ENCODE peak calls at places on chromosome 5, in five cellular contexts. K is PC-3, U is astrocyte, P is neural progenitor cell, B is GM23338. J is an unnamed sample.

GRCh38 chr5:77181596-77182304 is 28.7 kb upstream of the PDE8B start:
- DNase-seq in P (no peak), K (no peak), B (no peak), U (no peak), J (peak)

GRCh38 chr5:135472141-135472540 is 20.0 kb upstream of the TIFAB start:
- DNase-seq in U (no peak), K (no peak), B (no peak), P (no peak), J (no peak)

GRCh38 chr5:73655521-73656160 is 29.6 kb downstream of the ARHGEF28 start:
- DNase-seq in U (no peak), K (no peak), P (no peak), B (no peak), J (no peak)

GRCh38 chr5:149677721-149678120 is 52.4 kb upstream of the PPARGC1B start:
- DNase-seq in P (no peak), B (no peak), K (no peak), U (no peak), J (no peak)

GRCh38 chr5:1850324-1851154 is 32.2 kb downstream of the IRX4 start:
- DNase-seq in P (no peak), U (no peak), K (no peak), B (peak), J (no peak)

GRCh38 chr5:123367739-123368138 is 55.5 kb downstream of the CEP120 start:
- DNase-seq in K (peak), U (peak), B (peak), P (peak), J (peak)

GRCh38 chr5:132182366-132183040 is 45.1 kb downstream of the P4HA2 start:
- DNase-seq in B (peak), P (no peak), U (no peak), K (no peak), J (no peak)

GRCh38 chr5:111232311-111233049 is 8.3 kb downstream of the CAMK4 start:
- DNase-seq in P (no peak), B (no peak), K (no peak), U (no peak), J (no peak)

GRCh38 chr5:120808606-120809005 is 344.5 kb downstream of the PRR16 start:
- DNase-seq in K (no peak), P (no peak), U (peak), B (no peak), J (no peak)

GRCh38 chr5:6819521-6819920 is 106.3 kb downstream of the TENT4A start:
- DNase-seq in U (no peak), B (peak), P (peak), K (no peak), J (peak)

GRCh38 chr5:54329731-54330709 is 19.6 kb upstream of the ARL15 start:
- DNase-seq in P (no peak), U (peak), K (peak), B (no peak), J (peak)

GRCh38 chr5:80959138-80959537 is 1.0 kb upstream of the RASGRF2 start:
- DNase-seq in P (peak), U (no peak), B (peak), K (no peak), J (no peak)

GRCh38 chr5:80959768-80960442 is at the start of gene RASGRF2:
- DNase-seq in P (peak), B (peak), K (no peak), U (peak), J (peak)

GRCh38 chr5:80961376-80962281 is 1.5 kb downstream of the RASGRF2 start:
- DNase-seq in U (peak), K (no peak), B (no peak), P (peak), J (no peak)

GRCh38 chr5:80962630-80963520 is 2.7 kb downstream of the RASGRF2 start:
- DNase-seq in P (peak), K (no peak), U (no peak), B (no peak), J (no peak)

GRCh38 chr5:80960531-80961375 is 590 bp downstream of the RASGRF2 start:
- DNase-seq in U (no peak), B (peak), K (no peak), P (peak), J (peak)
- TF ChIP-seq EZH2 in U (no peak), B (no peak), K (no peak), P (no peak), J (peak)

GRCh38 chr5:154193176-154193575 is 2.6 kb downstream of the GALNT10 start:
- DNase-seq in P (no peak), B (no peak), U (no peak), K (no peak), J (no peak)

GRCh38 chr5:154191467-154192261 is 1.1 kb downstream of the GALNT10 start:
- DNase-seq in U (peak), K (no peak), P (no peak), B (no peak), J (peak)

GRCh38 chr5:154190652-154191304 is at the start of gene GALNT10:
- DNase-seq in P (peak), K (peak), B (peak), U (no peak), J (peak)

GRCh38 chr5:154189256-154189818 is 1.2 kb upstream of the GALNT10 start:
- DNase-seq in B (peak), P (peak), K (no peak), U (no peak), J (no peak)

GRCh38 chr5:154189819-154190651 is 498 bp upstream of the GALNT10 start:
- DNase-seq in K (peak), B (peak), P (peak), U (peak), J (peak)
- TF ChIP-seq EZH2 in K (no peak), B (no peak), P (peak), U (no peak), J (no peak)

GRCh38 chr5:129460121-129460950 is at the start of gene ADAMTS19:
- DNase-seq in B (peak), P (peak), U (peak), K (peak), J (peak)
- TF ChIP-seq EZH2 in B (no peak), P (no peak), U (no peak), K (no peak), J (peak)

GRCh38 chr5:88690619-88691560 is 192.1 kb downstream of the MEF2C start:
- DNase-seq in P (peak), K (peak), U (peak), B (peak), J (peak)
- TF ChIP-seq EZH2 in P (peak), K (no peak), U (peak), B (peak), J (peak)

DNA sequence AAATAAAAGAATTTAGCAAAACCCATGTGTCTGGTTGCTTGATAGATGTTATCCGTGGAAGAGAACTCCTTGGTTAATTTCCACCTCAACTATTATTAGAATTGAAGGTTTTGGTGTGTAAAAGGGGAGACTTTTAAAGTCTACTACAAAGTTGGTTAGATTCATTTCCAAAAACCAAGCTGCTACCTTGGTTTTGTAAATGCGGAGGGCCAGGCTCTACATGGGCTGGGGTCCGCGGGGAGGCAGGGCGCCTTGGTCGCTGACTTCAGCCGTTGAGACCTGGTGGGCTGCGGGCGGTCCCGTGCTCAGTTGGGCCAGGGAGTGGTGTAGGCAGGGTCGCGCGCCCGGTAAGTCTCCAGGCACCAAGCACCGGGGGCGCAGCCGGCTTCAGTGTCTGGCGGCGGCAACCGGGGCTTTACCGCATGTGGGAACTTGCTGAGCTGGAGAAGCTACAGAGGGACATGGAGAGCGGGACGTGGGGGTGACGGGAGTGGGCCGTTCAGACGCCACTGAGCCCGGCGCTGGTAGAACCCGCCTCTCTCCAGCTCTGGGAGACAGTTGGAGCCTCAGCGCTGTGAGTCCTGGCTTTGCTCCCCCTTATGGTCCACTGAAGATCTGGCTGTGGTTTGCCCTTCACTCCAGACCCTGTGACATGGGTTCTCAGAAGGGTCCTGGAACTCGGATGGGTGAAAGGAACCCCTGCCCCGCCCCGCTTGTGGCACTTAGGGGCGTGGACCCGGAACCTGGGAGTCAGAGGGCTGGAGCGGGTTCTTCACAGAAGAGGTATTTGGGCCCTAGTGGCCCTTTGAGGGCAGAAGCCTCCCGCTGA is 11.8 kb downstream of the NR2F1 start:
- DNase-seq in P (peak), U (no peak), K (no peak), B (peak), J (no peak)
- TF ChIP-seq EZH2 in P (peak), U (no peak), K (no peak), B (peak), J (peak)

GRCh38 chr5:146034605-146035004 is 70.8 kb downstream of the PLAC8L1 start:
- DNase-seq in U (no peak), P (no peak), B (no peak), K (no peak), J (no peak)

GRCh38 chr5:146034127-146034526 is 71.2 kb downstream of the PLAC8L1 start:
- DNase-seq in B (peak), P (no peak), U (no peak), K (no peak), J (no peak)

GRCh38 chr5:146027746-146028145 is 77.6 kb downstream of the PLAC8L1 start:
- DNase-seq in K (peak), U (peak), B (no peak), P (no peak), J (peak)

GRCh38 chr5:146032911-146033310 is 72.5 kb downstream of the PLAC8L1 start:
- DNase-seq in P (no peak), B (no peak), K (no peak), U (peak), J (no peak)
- TF ChIP-seq EZH2 in P (no peak), B (no peak), K (no peak), U (no peak), J (no peak)

DNA sequence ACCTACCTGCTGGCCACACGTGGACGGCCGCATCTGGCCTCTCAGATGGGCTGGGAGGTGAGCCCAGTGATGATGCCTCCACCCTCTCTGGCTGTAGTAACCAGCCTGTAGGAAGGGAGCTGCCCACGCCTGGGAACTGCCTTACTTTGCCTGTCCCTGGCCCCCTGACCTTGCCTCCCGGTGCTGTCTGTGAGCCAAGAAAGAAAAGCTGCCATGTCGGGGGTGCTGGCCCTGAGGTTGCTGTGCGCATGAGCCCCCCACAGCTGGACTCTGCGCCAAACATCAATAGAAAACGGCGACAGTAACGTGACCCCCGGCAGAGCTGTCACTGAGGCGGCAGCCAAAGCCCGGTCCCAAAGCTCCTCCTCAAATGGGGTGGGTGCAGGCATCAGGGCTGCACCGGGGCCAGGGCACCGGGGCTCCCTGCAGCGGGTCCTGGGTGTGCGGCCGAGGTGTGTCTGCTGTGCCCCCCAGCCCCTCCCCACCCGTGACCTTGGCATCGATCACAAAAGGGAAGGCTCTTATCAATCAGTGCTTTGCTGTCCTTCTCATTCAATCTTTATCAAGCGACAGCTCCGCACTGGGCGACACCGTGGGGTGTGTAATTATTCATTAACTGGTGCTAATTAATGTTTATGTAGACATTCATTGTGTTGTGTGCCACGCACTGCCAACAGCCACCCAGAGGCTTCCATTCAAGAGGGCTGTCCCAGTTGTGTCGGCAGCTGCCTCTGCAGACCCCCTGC is 15.4 kb upstream of the SLC9A3 start:
- DNase-seq in B (no peak), P (no peak), U (no peak), K (no peak), J (no peak)
- TF ChIP-seq EZH2 in B (no peak), P (no peak), U (no peak), K (no peak), J (no peak)

DNA sequence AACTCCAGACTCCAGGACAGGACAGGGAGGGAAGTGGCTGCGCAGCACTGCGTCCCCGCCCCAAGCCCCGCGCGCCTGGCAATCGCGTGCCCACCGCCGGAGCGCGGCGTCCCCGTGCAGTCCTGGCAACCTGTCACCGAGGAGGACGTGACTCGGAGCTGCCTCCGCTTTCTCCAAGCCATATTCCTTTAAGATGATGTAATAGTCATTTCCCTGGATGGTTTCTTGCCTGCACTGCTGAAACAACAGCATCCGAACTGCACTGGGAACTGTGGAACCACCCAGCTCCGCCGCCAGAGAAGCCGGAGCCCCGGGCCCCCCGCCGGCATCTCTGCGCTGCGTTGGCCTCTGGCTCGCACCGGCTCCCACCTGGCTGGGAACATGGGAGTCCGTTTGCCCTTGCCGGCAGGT is 34.5 kb downstream of the KCTD16 start:
- DNase-seq in K (peak), P (peak), U (peak), B (peak), J (peak)
- TF ChIP-seq EZH2 in K (no peak), P (no peak), U (no peak), B (no peak), J (peak)

DNA sequence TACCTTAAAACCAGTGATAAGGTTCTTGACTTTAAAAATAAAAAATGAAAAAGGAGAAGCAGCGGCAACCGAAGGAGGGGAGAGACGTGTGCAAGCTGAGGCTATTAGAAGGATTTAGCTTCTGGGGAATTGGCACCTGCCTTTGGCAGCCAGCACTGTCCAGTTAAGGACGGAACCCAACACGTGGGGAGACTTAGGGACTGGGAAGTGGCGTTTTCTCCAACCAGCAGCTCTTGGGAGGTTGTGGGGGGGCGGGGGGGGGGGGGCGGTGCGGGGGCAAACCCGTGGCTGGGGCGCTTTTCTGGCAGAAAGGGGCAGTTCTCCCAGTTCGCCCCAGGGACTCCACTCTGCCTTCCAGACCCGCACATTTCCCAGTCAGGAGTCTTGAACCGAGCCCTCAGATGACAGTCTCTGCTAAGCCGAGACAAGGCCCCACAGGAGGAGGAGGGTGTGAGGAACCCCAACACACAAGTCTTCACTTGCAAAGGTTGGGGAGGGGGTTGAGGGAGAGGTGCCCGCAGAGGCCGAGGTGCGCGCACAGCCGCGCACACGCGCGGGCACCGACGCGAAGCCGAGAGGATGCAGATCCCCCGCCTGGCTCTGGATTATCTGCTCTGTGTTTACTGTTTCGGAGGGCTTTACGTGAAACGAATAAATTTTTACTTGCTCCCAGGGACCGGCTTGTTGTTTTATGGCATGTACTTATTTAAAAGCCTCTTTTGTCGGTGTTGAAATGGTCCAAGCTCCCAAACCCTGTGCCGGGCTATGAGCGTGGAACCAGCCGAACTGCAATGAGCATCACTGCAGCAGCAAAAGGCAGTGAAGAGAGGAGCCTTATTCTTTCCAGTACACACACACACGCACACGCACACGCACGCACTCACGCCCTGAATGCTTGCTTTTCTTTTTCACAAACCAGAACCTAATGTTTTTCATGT is 297.5 kb downstream of the PARP8 start:
- DNase-seq in P (peak), B (peak), U (no peak), K (no peak), J (peak)
- TF ChIP-seq EZH2 in P (peak), B (peak), U (peak), K (no peak), J (no peak)

GRCh38 chr5:144276034-144276822 is 105.6 kb downstream of the KCTD16 start:
- DNase-seq in B (no peak), U (peak), P (no peak), K (no peak), J (no peak)
- TF ChIP-seq EZH2 in B (no peak), U (no peak), P (no peak), K (no peak), J (no peak)

J was measured in hepatocyte.